ENCODE peak calls at places on chromosomes 6 and 20, in eight cellular contexts. Z is IMR-90, S is body of pancreas, W is prostate gland, G is right atrium auricular region, V is uterus, P is tibial nerve, O is left ventricle myocardium inferior. D is an unnamed sample. For H3K36me3, the result is how much of the 10 kb centered on the place peaks cover.

GRCh38 chr20:39985276-39985675 is 703.8 kb downstream of the MAFB start:
- DNase-seq in Z (no peak), S (no peak), W (no peak), G (no peak), V (no peak), P (no peak), O (no peak), D (no peak)

GRCh38 chr6:27777126-27777525 is 135.1 kb downstream of the OR2B2 start:
- DNase-seq in Z (no peak), S (no peak), W (no peak), G (no peak), V (no peak), P (no peak), O (no peak), D (no peak)

GRCh38 chr20:57558614-57559285 is 2.2 kb upstream of the PCK1 start:
- DNase-seq in Z (no peak), S (no peak), W (no peak), G (no peak), V (no peak), P (no peak), O (no peak), D (no peak)

GRCh38 chr20:16064991-16065707 is 508.1 kb downstream of the KIF16B start:
- DNase-seq in Z (no peak), S (no peak), W (no peak), G (no peak), V (no peak), P (no peak), O (no peak), D (no peak)

GRCh38 chr6:19342616-19343015 is 494.6 kb upstream of the ID4 start:
- DNase-seq in Z (no peak), S (no peak), W (no peak), G (no peak), V (no peak), P (no peak), O (no peak), D (no peak)

GRCh38 chr6:77463308-77463880 is at the start of gene HTR1B:
- DNase-seq in Z (peak), S (no peak), W (no peak), G (no peak), V (no peak), P (no peak), O (no peak), D (no peak)

GRCh38 chr20:19013907-19014306 is 198.5 kb upstream of the SLC24A3 start:
- DNase-seq in Z (no peak), S (no peak), W (no peak), G (no peak), V (no peak), P (no peak), O (no peak), D (no peak)

GRCh38 chr6:133595076-133595868 is 293.6 kb upstream of the TCF21 start:
- DNase-seq in Z (peak), S (no peak), W (no peak), G (no peak), V (no peak), P (no peak), O (no peak), D (peak)

GRCh38 chr6:97440590-97441176 is 157.7 kb upstream of the MMS22L start:
- DNase-seq in Z (peak), S (no peak), W (no peak), G (no peak), V (no peak), P (no peak), O (no peak), D (no peak)

GRCh38 chr6:39393075-39393474 is 70.6 kb upstream of the KCNK16 start:
- DNase-seq in Z (no peak), S (no peak), W (no peak), G (no peak), V (no peak), P (no peak), O (no peak), D (no peak)

GRCh38 chr20:18543932-18544331 is 23.3 kb upstream of the SMIM26 start:
- DNase-seq in Z (no peak), S (peak), W (no peak), G (no peak), V (no peak), P (no peak), O (peak), D (no peak)

GRCh38 chr6:104182811-104183210 is 676.9 kb downstream of the HACE1 start:
- DNase-seq in Z (no peak), S (no peak), W (no peak), G (no peak), V (no peak), P (no peak), O (no peak), D (no peak)

GRCh38 chr6:4466260-4466659 is 309.9 kb upstream of the CDYL start:
- DNase-seq in Z (peak), S (no peak), W (peak), G (no peak), V (no peak), P (no peak), O (no peak), D (no peak)

GRCh38 chr20:5001174-5002076 is at the start of gene SLC23A2:
- DNase-seq in Z (no peak), S (peak), W (peak), G (no peak), V (peak), P (no peak), O (peak), D (no peak)

GRCh38 chr20:45817652-45818194 is 5.3 kb downstream of the UBE2C start:
- DNase-seq in Z (peak), S (no peak), W (no peak), G (no peak), V (no peak), P (peak), O (no peak), D (peak)

GRCh38 chr6:474454-475185 is 83.1 kb downstream of the IRF4 start:
- DNase-seq in Z (no peak), S (no peak), W (no peak), G (no peak), V (no peak), P (peak), O (no peak), D (no peak)

GRCh38 chr6:95848717-95849116 is 167.1 kb upstream of the FUT9 start:
- DNase-seq in Z (no peak), S (no peak), W (no peak), G (no peak), V (no peak), P (no peak), O (no peak), D (no peak)

GRCh38 chr6:79391511-79391910 is 145.7 kb downstream of the LCA5 start:
- DNase-seq in Z (no peak), S (no peak), W (no peak), G (no peak), V (no peak), P (no peak), O (no peak), D (no peak)

GRCh38 chr6:46704562-46704961 is 16.9 kb downstream of the TDRD6 start:
- DNase-seq in Z (no peak), S (no peak), W (no peak), G (no peak), V (no peak), P (no peak), O (no peak), D (no peak)

GRCh38 chr6:30100585-30101422 is 12.1 kb downstream of the TRIM31 start:
- DNase-seq in Z (no peak), S (peak), W (peak), G (no peak), V (peak), P (no peak), O (peak), D (no peak)

GRCh38 chr6:116761779-116762178 is 3.7 kb downstream of the FAM162B start:
- DNase-seq in Z (no peak), S (no peak), W (no peak), G (no peak), V (no peak), P (no peak), O (no peak), D (no peak)

GRCh38 chr6:44071670-44072451 is 55.4 kb downstream of the MRPL14 start:
- DNase-seq in Z (peak), S (no peak), W (no peak), G (no peak), V (peak), P (no peak), O (no peak), D (peak)

DNA sequence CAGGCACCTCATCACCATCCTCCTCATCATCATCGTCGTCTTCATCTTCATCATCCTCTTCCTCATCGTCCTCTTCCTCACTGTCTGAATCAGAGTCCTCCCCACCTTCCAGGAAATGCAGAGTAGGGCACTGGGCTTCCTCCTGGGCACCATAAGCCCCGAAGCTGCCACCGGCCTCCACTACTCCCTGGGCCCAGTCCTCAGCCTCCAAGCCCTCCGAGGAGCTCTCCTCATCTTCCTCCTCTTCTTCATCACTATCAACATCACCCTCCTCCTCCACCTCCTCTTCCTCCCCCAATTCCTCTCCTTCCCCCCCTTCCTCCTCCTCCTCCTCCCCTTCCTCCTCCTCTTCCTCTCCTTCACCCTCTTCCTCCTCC is 1.7 kb downstream of the CENPB start:
- DNase-seq in Z (no peak), S (no peak), W (no peak), G (no peak), V (no peak), P (no peak), O (no peak), D (no peak)
- H3K4me3 ChIP-seq in Z (no peak), S (no peak), W (no peak), G (peak), V (peak), P (peak), O (peak), D (peak)

DNA sequence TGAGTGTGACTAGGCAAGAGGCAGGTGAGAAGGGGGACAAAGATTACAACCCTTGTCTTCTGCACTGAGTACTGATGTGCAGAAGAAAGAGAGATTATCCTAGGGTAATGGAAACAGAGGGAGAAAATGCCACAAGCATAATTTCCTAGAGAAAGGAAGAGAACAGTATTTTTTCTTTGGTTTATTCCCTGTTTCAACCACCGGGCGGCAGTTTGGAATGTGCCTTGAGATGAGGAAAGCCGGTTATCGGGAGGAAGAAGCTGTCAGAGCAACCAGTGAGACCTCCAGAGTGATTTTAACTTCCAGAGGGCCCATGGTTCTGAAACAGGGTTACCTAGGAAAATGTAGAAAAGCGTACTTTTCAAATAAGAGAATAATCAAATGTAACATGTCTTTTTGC is 121.4 kb downstream of the REV3L start:
- DNase-seq in Z (peak), S (no peak), W (no peak), G (no peak), V (no peak), P (peak), O (no peak), D (no peak)
- TF ChIP-seq CTCF in Z (peak), S (peak), W (peak), G (peak), V (peak), P (peak), O (peak), D (peak)

DNA sequence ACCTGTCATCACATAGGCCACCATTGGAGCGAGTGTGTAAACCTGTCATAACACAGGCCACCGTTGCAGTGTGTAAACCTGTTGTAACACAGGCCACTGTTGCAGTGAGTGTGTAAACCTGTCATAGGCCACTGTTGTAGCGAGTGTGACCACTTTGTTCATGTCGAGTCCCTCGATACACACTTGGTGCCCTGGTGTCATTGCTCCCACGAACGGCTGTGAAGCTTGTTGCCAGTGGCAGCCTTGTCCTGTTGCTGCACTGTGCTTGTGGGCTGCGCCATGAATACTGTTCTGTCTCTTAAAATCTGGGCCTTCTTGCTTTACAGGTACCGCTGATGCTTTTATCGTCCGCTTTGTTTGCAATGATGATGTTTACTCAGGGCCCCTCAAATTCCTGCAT is 61.4 kb upstream of the SLC22A1 start:
- DNase-seq in Z (no peak), S (no peak), W (no peak), G (no peak), V (no peak), P (no peak), O (no peak), D (no peak)
- H3K36me3 ChIP-seq in Z (half or more), S (under half), W (under half), G (half or more), V (under half), P (under half), O (half or more), D (under half)

DNA sequence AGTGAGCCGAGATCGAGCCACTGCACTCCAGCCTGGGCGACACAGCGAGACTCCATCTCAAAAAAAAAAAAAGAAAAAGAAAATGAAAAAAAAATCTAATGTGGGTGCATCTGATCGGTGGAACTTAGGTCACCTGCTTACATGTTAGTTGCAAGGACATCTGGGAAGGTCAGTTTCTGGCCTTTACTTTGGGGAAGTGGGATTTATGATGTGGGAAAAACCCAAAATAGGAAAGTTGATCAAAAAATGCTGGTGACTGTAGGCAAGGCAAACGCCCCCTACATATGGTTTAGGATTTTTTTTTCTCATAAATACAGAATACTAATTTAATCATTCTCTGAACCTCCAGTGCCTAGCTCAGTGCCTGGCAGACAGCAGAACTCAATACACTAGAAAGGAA is 69.2 kb upstream of the PIM1 start:
- DNase-seq in Z (no peak), S (no peak), W (no peak), G (no peak), V (no peak), P (no peak), O (no peak), D (no peak)
- H3K4me3 ChIP-seq in Z (no peak), S (no peak), W (no peak), G (no peak), V (no peak), P (no peak), O (no peak), D (no peak)

GRCh38 chr6:147389463-147389862 is 119.0 kb upstream of the SAMD5 start:
- DNase-seq in Z (no peak), S (no peak), W (no peak), G (no peak), V (no peak), P (no peak), O (no peak), D (no peak)

GRCh38 chr6:147397306-147397705 is 111.2 kb upstream of the SAMD5 start:
- DNase-seq in Z (no peak), S (no peak), W (no peak), G (no peak), V (no peak), P (no peak), O (no peak), D (no peak)

GRCh38 chr6:147390909-147391536 is 117.5 kb upstream of the SAMD5 start:
- DNase-seq in Z (peak), S (no peak), W (no peak), G (no peak), V (no peak), P (no peak), O (no peak), D (no peak)

GRCh38 chr6:147395158-147395557 is 113.3 kb upstream of the SAMD5 start:
- DNase-seq in Z (peak), S (no peak), W (no peak), G (no peak), V (no peak), P (no peak), O (no peak), D (no peak)

GRCh38 chr6:147392917-147393625 is 115.4 kb upstream of the SAMD5 start:
- DNase-seq in Z (no peak), S (no peak), W (no peak), G (no peak), V (no peak), P (no peak), O (no peak), D (no peak)
- TF ChIP-seq CTCF in Z (no peak), S (no peak), W (no peak), G (no peak), V (no peak), P (no peak), O (no peak), D (no peak)

GRCh38 chr6:22614541-22614940 is 45.2 kb downstream of the HDGFL1 start:
- DNase-seq in Z (peak), S (no peak), W (no peak), G (no peak), V (no peak), P (no peak), O (no peak), D (no peak)

GRCh38 chr6:22610127-22610526 is 40.8 kb downstream of the HDGFL1 start:
- DNase-seq in Z (no peak), S (no peak), W (no peak), G (no peak), V (no peak), P (no peak), O (no peak), D (no peak)

GRCh38 chr6:22612241-22612640 is 42.9 kb downstream of the HDGFL1 start:
- DNase-seq in Z (peak), S (no peak), W (no peak), G (no peak), V (no peak), P (no peak), O (no peak), D (no peak)

GRCh38 chr6:22613695-22614094 is 44.3 kb downstream of the HDGFL1 start:
- DNase-seq in Z (peak), S (no peak), W (no peak), G (no peak), V (no peak), P (no peak), O (no peak), D (peak)
- H3K36me3 ChIP-seq in Z (under half), S (under half), W (under half), G (under half), V (under half), P (under half), O (under half), D (under half)

D was measured in BJ.